ENCODE peak calls at places on chromosomes 12 and 14, in six cellular contexts. V is neuronal stem cell, B is uterus, S is psoas muscle, T is WERI-Rb-1, Z is thoracic aorta. P is an unnamed sample.

GRCh38 chr14:38199076-38199475 is 8.6 kb upstream of the SSTR1 start:
- DNase-seq in V (no peak), B (no peak), S (no peak), T (no peak), Z (no peak), P (no peak)

GRCh38 chr12:123022846-123023245 is 42.4 kb downstream of the ARL6IP4 start:
- DNase-seq in V (no peak), B (no peak), S (no peak), T (no peak), Z (no peak), P (no peak)

GRCh38 chr12:82832091-82832490 is 145.4 kb downstream of the TMTC2 start:
- DNase-seq in V (no peak), B (no peak), S (no peak), T (no peak), Z (no peak), P (no peak)

GRCh38 chr14:92380582-92380981 is 57.6 kb downstream of the SLC24A4 start:
- DNase-seq in V (no peak), B (no peak), S (no peak), T (no peak), Z (no peak), P (no peak)

GRCh38 chr12:32891956-32892355 is 4.6 kb downstream of the PKP2 start:
- DNase-seq in V (peak; percentile 40), B (no peak), S (no peak), T (no peak), Z (no peak), P (no peak)

GRCh38 chr12:25307818-25308217 is 57.1 kb upstream of the KRAS start:
- DNase-seq in V (no peak), B (no peak), S (no peak), T (no peak), Z (no peak), P (no peak)

GRCh38 chr12:32569256-32569655 is 109.8 kb upstream of the DNM1L start:
- DNase-seq in V (no peak), B (no peak), S (no peak), T (peak; percentile 13), Z (no peak), P (no peak)

GRCh38 chr14:79515158-79515557 is 696.1 kb downstream of the DIO2 start:
- DNase-seq in V (no peak), B (no peak), S (no peak), T (no peak), Z (no peak), P (no peak)

GRCh38 chr12:106581543-106582263 is 1.1 kb upstream of the RFX4 start:
- DNase-seq in V (peak; percentile 70), B (no peak), S (no peak), T (no peak), Z (no peak), P (no peak)

GRCh38 chr14:90553921-90554336 is 157.1 kb downstream of the CALM1 start:
- DNase-seq in V (no peak), B (no peak), S (no peak), T (peak; percentile 30), Z (no peak), P (no peak)

GRCh38 chr14:95691591-95691990 is 5.4 kb downstream of the TCL1B start:
- DNase-seq in V (no peak), B (no peak), S (no peak), T (no peak), Z (no peak), P (no peak)

GRCh38 chr12:19234171-19234704 is 104.7 kb downstream of the PLEKHA5 start:
- DNase-seq in V (no peak), B (no peak), S (no peak), T (no peak), Z (no peak), P (no peak)

GRCh38 chr12:30166416-30166815 is 382.7 kb upstream of the TMTC1 start:
- DNase-seq in V (no peak), B (no peak), S (no peak), T (no peak), Z (no peak), P (no peak)

GRCh38 chr12:110906985-110907384 is 13.4 kb downstream of the MYL2 start:
- DNase-seq in V (no peak), B (no peak), S (no peak), T (no peak), Z (no peak), P (no peak)

GRCh38 chr12:111635524-111635923 is 36.4 kb upstream of the ATXN2 start:
- DNase-seq in V (no peak), B (no peak), S (no peak), T (no peak), Z (no peak), P (no peak)

GRCh38 chr14:57748279-57748678 is 117.6 kb downstream of the SLC35F4 start:
- DNase-seq in V (no peak), B (no peak), S (no peak), T (no peak), Z (no peak), P (no peak)

GRCh38 chr12:97560766-97561165 is 98.2 kb downstream of the RMST start:
- DNase-seq in V (no peak), B (no peak), S (no peak), T (no peak), Z (no peak), P (no peak)

DNA sequence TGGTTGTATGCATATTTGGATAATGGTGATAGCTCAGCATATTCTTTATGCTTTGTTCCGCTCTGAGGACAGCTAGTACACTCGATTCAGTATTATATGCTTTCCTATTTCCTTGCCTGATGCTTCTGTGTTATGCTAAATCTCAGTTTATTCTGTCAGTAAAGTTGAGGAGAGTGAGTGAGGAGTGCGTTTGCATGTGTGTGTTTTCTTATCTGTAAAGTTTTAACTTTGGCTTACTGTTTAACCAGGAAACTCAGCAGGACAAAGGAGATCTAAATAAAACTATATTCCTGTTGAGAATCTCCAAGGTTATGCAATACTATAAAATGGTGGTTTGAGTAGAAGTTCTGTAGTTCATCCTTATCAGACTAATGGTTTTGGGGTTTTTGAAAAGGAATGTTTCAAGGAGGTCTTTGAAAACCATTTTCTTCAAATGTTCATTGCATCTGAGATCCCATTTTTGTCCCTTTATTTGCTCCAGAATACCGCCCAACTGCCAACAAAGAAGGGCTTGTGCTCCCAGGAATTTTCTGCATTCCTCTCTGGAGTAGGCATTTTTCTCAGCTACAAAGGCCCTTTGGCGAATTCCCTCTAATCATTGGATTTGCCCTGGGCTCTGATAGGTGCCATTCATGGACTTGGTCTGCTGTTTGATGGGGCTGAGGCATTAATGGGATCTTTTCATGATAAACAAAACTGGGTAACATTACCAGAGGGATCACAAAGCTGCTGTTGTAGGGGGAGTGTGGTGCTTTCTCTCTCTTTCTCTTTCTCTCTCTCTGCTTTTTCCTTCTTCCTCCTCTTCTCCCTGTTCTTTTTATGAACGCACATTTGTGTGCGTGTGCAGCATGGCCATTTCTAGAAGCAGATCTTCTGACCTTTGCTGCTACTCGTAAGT is 71.7 kb downstream of the HMGA2 start:
- DNase-seq in V (peak; percentile 84), B (no peak), S (no peak), T (no peak), Z (no peak), P (no peak)
- H3K4me3 ChIP-seq in V (no peak overlapping the region), B (no peak overlapping the region), S (no peak overlapping the region), T (no peak overlapping the region), Z (no peak overlapping the region), P (no peak overlapping the region)

GRCh38 chr12:47218191-47218654 is 138.5 kb upstream of the AMIGO2 start:
- DNase-seq in V (no peak), B (no peak), S (no peak), T (no peak), Z (no peak), P (no peak)
- H3K4me3 ChIP-seq in V (no peak overlapping the region), B (no peak overlapping the region), S (no peak overlapping the region), T (no peak overlapping the region), Z (peak overlapping the region; percentile 39), P (no peak overlapping the region)

GRCh38 chr12:115830633-115831032 is 446.9 kb downstream of the MED13L start:
- DNase-seq in V (no peak), B (no peak), S (no peak), T (no peak), Z (no peak), P (no peak)
- H3K4me3 ChIP-seq in V (no peak overlapping the region), B (no peak overlapping the region), S (no peak overlapping the region), T (no peak overlapping the region), Z (no peak overlapping the region), P (no peak overlapping the region)

DNA sequence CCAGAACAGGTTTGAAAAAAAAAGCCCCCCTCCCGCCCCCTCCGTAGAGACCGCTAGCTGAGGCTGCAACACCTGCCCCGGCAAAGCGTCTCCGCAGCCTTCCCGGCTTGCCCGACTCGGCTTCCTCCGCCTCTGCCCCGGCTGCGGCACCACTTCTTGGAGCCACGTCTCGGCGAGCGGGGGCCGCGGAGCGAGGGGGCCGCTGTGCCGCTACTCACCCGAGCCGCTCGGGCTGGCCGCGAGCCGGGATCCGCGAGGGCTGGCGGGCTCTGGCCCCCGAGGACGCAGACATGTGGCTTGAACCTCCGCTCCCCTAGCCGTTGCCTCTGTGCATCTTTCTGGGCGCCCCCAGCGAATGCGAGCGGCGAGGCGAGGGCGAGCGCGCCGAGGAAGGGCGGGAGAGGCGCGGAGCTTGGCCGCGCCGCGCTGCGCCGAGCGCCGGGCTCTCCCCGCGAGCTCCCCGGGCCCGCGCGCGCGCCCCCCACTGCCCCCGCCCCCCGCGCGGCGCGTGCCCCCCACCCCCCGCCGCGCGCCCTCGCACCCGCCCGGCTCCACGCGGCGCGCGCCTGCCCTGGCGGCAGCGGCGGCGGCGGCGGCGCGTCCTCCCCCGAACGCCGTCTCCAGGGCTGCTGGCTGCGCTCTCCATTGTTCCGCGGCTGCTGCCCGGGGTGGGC is 249.5 kb downstream of the APAF1 start:
- DNase-seq in V (no peak), B (no peak), S (no peak), T (peak; percentile 29), Z (no peak), P (no peak)
- H3K4me3 ChIP-seq in V (peak overlapping the region; percentile 82), B (peak overlapping the region; percentile 33), S (peak overlapping the region; percentile 64), T (peak overlapping the region; percentile 57), Z (peak overlapping the region; percentile 62), P (no peak overlapping the region)

GRCh38 chr12:122012184-122012583 is 9.5 kb upstream of the BCL7A start:
- DNase-seq in V (no peak), B (no peak), S (no peak), T (no peak), Z (no peak), P (no peak)
- H3K4me3 ChIP-seq in V (no peak overlapping the region), B (no peak overlapping the region), S (no peak overlapping the region), T (no peak overlapping the region), Z (no peak overlapping the region), P (no peak overlapping the region)

GRCh38 chr14:105528197-105528858 is 1.9 kb downstream of the TMEM121 start:
- DNase-seq in V (peak; percentile 57), B (peak; percentile 82), S (peak; percentile 82), T (peak; percentile 73), Z (no peak), P (no peak)

GRCh38 chr14:105525861-105526780 is at the start of gene TMEM121:
- DNase-seq in V (peak; percentile 63), B (peak; percentile 39), S (no peak), T (peak; percentile 35), Z (no peak), P (no peak)

GRCh38 chr14:105527381-105528196 is 1.2 kb downstream of the TMEM121 start:
- DNase-seq in V (no peak), B (peak; percentile 15), S (no peak), T (no peak), Z (no peak), P (no peak)

GRCh38 chr14:105525326-105525725 is 1.1 kb upstream of the TMEM121 start:
- DNase-seq in V (no peak), B (no peak), S (no peak), T (no peak), Z (no peak), P (no peak)

GRCh38 chr14:105526781-105527380 is 498 bp downstream of the TMEM121 start:
- DNase-seq in V (no peak), B (no peak), S (no peak), T (no peak), Z (no peak), P (no peak)
- H3K4me3 ChIP-seq in V (peak overlapping the region; percentile 80), B (peak overlapping the region; percentile 73), S (peak overlapping the region; percentile 77), T (peak overlapping the region; percentile 66), Z (peak overlapping the region; percentile 78), P (peak overlapping the region; percentile 48)

GRCh38 chr12:21813751-21814150 is 39.2 kb upstream of the KCNJ8 start:
- DNase-seq in V (no peak), B (no peak), S (no peak), T (no peak), Z (no peak), P (no peak)
- H3K4me3 ChIP-seq in V (no peak overlapping the region), B (no peak overlapping the region), S (no peak overlapping the region), T (no peak overlapping the region), Z (no peak overlapping the region), P (no peak overlapping the region)

P was measured in kidney epithelial cell.